ENCODE peak calls at places on chromosomes 6 and 20, in six cellular contexts. H, Q, O, M, C and Z are unnamed samples.

GRCh38 chr20:6008254-6008653 is 45.6 kb downstream of the LRRN4 start:
- DNase-seq in H (peak; percentile 22), Q (no peak), O (peak; percentile 88), M (peak; percentile 4), C (peak; percentile 95), Z (peak; percentile 73)

GRCh38 chr6:108132863-108133262 is 33.0 kb upstream of the NR2E1 start:
- DNase-seq in H (no peak), Q (no peak), O (no peak), M (no peak), C (no peak), Z (no peak)

GRCh38 chr6:170097505-170098427 is 193.1 kb downstream of the DLL1 start:
- DNase-seq in H (no peak), Q (no peak), O (no peak), M (no peak), C (no peak), Z (no peak)

GRCh38 chr20:6765469-6766058 is 1.9 kb upstream of the BMP2 start:
- DNase-seq in H (peak; percentile 53), Q (peak; percentile 53), O (peak; percentile 79), M (peak; percentile 58), C (peak; percentile 72), Z (peak; percentile 9)

GRCh38 chr6:166757226-166758135 is 130.4 kb upstream of the RPS6KA2 start:
- DNase-seq in H (peak; percentile 41), Q (no peak), O (no peak), M (peak; percentile 80), C (peak; percentile 80), Z (no peak)

GRCh38 chr6:71279321-71279720 is 9.3 kb upstream of the OGFRL1 start:
- DNase-seq in H (no peak), Q (no peak), O (no peak), M (no peak), C (no peak), Z (no peak)

GRCh38 chr6:36455486-36456027 is 12.8 kb downstream of the KCTD20 start:
- DNase-seq in H (no peak), Q (no peak), O (no peak), M (no peak), C (no peak), Z (no peak)

GRCh38 chr6:49453221-49453620 is 9.8 kb downstream of the MMUT start:
- DNase-seq in H (peak; percentile 3), Q (no peak), O (no peak), M (no peak), C (no peak), Z (no peak)

GRCh38 chr20:63364801-63365585 is 3.8 kb upstream of the CHRNA4 start:
- DNase-seq in H (no peak), Q (no peak), O (no peak), M (peak; percentile 65), C (no peak), Z (no peak)

GRCh38 chr20:47681977-47682812 is 103.1 kb downstream of the SULF2 start:
- DNase-seq in H (peak; percentile 73), Q (no peak), O (no peak), M (no peak), C (peak; percentile 49), Z (no peak)

GRCh38 chr20:55004044-55004443 is 528.7 kb downstream of the DOK5 start:
- DNase-seq in H (peak; percentile 54), Q (no peak), O (peak; percentile 10), M (no peak), C (no peak), Z (no peak)

GRCh38 chr6:108630050-108630714 is 69.5 kb downstream of the FOXO3 start:
- DNase-seq in H (no peak), Q (no peak), O (no peak), M (no peak), C (no peak), Z (peak; percentile 76)

GRCh38 chr20:39358052-39358451 is 395.9 kb downstream of the DHX35 start:
- DNase-seq in H (no peak), Q (no peak), O (no peak), M (no peak), C (no peak), Z (no peak)

GRCh38 chr6:137673603-137674002 is 179.4 kb upstream of the OLIG3 start:
- DNase-seq in H (no peak), Q (no peak), O (no peak), M (no peak), C (no peak), Z (no peak)

GRCh38 chr6:131602913-131603312 is 25.1 kb downstream of the MED23 start:
- DNase-seq in H (no peak), Q (no peak), O (peak; percentile 80), M (no peak), C (peak; percentile 93), Z (no peak)

GRCh38 chr6:26311012-26311384 is 54.0 kb upstream of the BTN3A2 start:
- DNase-seq in H (no peak), Q (no peak), O (peak; percentile 84), M (no peak), C (peak; percentile 73), Z (no peak)